ENCODE peak calls at places on chromosome X, in eight cellular contexts. L is stimulated activated CD4-positive, alpha-beta T cell treated with anti-CD3 and anti-CD28 coated beads, TNF-alpha, amount 100 ng/mL, for 48 hours; I is iPS-NIHi11; K is iris pigment epithelial cell; E is nephron progenitor cell; P is mucosa of descending colon; F is renal cortical epithelial cell; Q is HEK293T. X is an unnamed sample.

GRCh38 chrX:20974326-20974725 is 399.9 kb upstream of the CNKSR2 start:
- DNase-seq in L (no peak), I (no peak), K (peak), E (no peak), P (no peak), F (peak), Q (no peak), X (no peak)

GRCh38 chrX:1468250-1468772 is 15.6 kb upstream of the ASMTL start:
- DNase-seq in L (peak), I (no peak), K (peak), E (no peak), P (no peak), F (peak), Q (no peak), X (peak)

GRCh38 chrX:10190367-10190766 is 33.6 kb downstream of the CLCN4 start:
- DNase-seq in L (no peak), I (no peak), K (peak), E (peak), P (no peak), F (peak), Q (peak), X (peak)

GRCh38 chrX:3550160-3550765 is 163.2 kb downstream of the PRKX start:
- DNase-seq in L (no peak), I (peak), K (peak), E (no peak), P (no peak), F (no peak), Q (peak), X (peak)

GRCh38 chrX:153564047-153564606 is 34.8 kb downstream of the CCNQ start:
- DNase-seq in L (no peak), I (no peak), K (no peak), E (no peak), P (no peak), F (no peak), Q (no peak), X (no peak)

GRCh38 chrX:16711219-16712115 is 1.0 kb downstream of the CTPS2 start:
- DNase-seq in L (no peak), I (peak), K (no peak), E (no peak), P (peak), F (no peak), Q (no peak), X (no peak)

GRCh38 chrX:116114999-116115398 is 55.5 kb upstream of the AGTR2 start:
- DNase-seq in L (no peak), I (no peak), K (no peak), E (no peak), P (no peak), F (no peak), Q (no peak), X (no peak)

GRCh38 chrX:25544641-25545040 is 528.9 kb upstream of the ARX start:
- DNase-seq in L (no peak), I (no peak), K (peak), E (no peak), P (no peak), F (no peak), Q (no peak), X (no peak)

GRCh38 chrX:9992724-9993123 is 25.6 kb downstream of the CLDN34 start:
- DNase-seq in L (no peak), I (no peak), K (no peak), E (no peak), P (no peak), F (no peak), Q (no peak), X (no peak)

GRCh38 chrX:13029341-13029740 is 15.1 kb downstream of the FAM9C start:
- DNase-seq in L (no peak), I (peak), K (peak), E (no peak), P (peak), F (peak), Q (no peak), X (peak)

GRCh38 chrX:31658360-31658759 is 586.5 kb upstream of the FTHL17 start:
- DNase-seq in L (no peak), I (no peak), K (peak), E (no peak), P (no peak), F (peak), Q (peak), X (peak)

GRCh38 chrX:68045008-68045577 is 388.2 kb downstream of the OPHN1 start:
- DNase-seq in L (no peak), I (no peak), K (peak), E (no peak), P (no peak), F (no peak), Q (no peak), X (peak)

GRCh38 chrX:55039471-55039870 is 8.7 kb upstream of the ALAS2 start:
- DNase-seq in L (no peak), I (no peak), K (no peak), E (no peak), P (no peak), F (no peak), Q (no peak), X (peak)

GRCh38 chrX:142156567-142156966 is 48.5 kb downstream of the MAGEC2 start:
- DNase-seq in L (no peak), I (peak), K (no peak), E (peak), P (no peak), F (no peak), Q (no peak), X (no peak)

GRCh38 chrX:129731228-129731627 is 7.6 kb upstream of the XPNPEP2 start:
- DNase-seq in L (no peak), I (no peak), K (no peak), E (no peak), P (no peak), F (no peak), Q (no peak), X (no peak)

GRCh38 chrX:72301781-72302180 is 3.9 kb downstream of the CITED1 start:
- DNase-seq in L (no peak), I (no peak), K (no peak), E (no peak), P (no peak), F (no peak), Q (no peak), X (no peak)

GRCh38 chrX:72566448-72566847 is 6.2 kb downstream of the HDAC8 start:
- DNase-seq in L (no peak), I (no peak), K (no peak), E (no peak), P (no peak), F (no peak), Q (no peak), X (no peak)

GRCh38 chrX:15749642-15750610 is 11.9 kb downstream of the CA5B start:
- DNase-seq in L (no peak), I (no peak), K (peak), E (no peak), P (no peak), F (no peak), Q (no peak), X (peak)

GRCh38 chrX:13220916-13221315 is 98.9 kb downstream of the ATXN3L start:
- DNase-seq in L (no peak), I (no peak), K (peak), E (no peak), P (no peak), F (peak), Q (no peak), X (peak)

GRCh38 chrX:55450259-55450658 is 1.7 kb upstream of the MAGEH1 start:
- DNase-seq in L (no peak), I (no peak), K (peak), E (peak), P (no peak), F (peak), Q (no peak), X (no peak)

GRCh38 chrX:82813671-82814078 is 694.4 kb upstream of the POU3F4 start:
- DNase-seq in L (no peak), I (no peak), K (peak), E (no peak), P (no peak), F (peak), Q (no peak), X (peak)

GRCh38 chrX:105564536-105564935 is 257.8 kb upstream of the NRK start:
- DNase-seq in L (no peak), I (no peak), K (peak), E (no peak), P (no peak), F (peak), Q (no peak), X (peak)

GRCh38 chrX:150200820-150201287 is 162.3 kb upstream of the MAMLD1 start:
- DNase-seq in L (peak), I (no peak), K (peak), E (no peak), P (no peak), F (peak), Q (peak), X (peak)

GRCh38 chrX:134599173-134599914 is 58.9 kb downstream of the PLAC1 start:
- DNase-seq in L (peak), I (no peak), K (peak), E (no peak), P (no peak), F (no peak), Q (no peak), X (no peak)

GRCh38 chrX:84168095-84168494 is 19.9 kb downstream of the RPS6KA6 start:
- DNase-seq in L (no peak), I (no peak), K (peak), E (no peak), P (no peak), F (peak), Q (no peak), X (peak)

GRCh38 chrX:117936162-117936561 is 180.4 kb downstream of the KLHL13 start:
- DNase-seq in L (no peak), I (no peak), K (no peak), E (no peak), P (no peak), F (peak), Q (no peak), X (no peak)

GRCh38 chrX:18871970-18872369 is 111.9 kb downstream of the PHKA2 start:
- DNase-seq in L (no peak), I (no peak), K (no peak), E (no peak), P (no peak), F (no peak), Q (no peak), X (no peak)

GRCh38 chrX:111095974-111096870 is at the start of gene PAK3:
- DNase-seq in L (no peak), I (peak), K (peak), E (peak), P (peak), F (peak), Q (peak), X (no peak)

GRCh38 chrX:120136128-120136527 is 20.4 kb upstream of the RHOXF1 start:
- DNase-seq in L (no peak), I (no peak), K (no peak), E (no peak), P (no peak), F (no peak), Q (no peak), X (no peak)

GRCh38 chrX:30712214-30712613 is 59.0 kb downstream of the GK start:
- DNase-seq in L (no peak), I (no peak), K (no peak), E (no peak), P (no peak), F (no peak), Q (no peak), X (no peak)

GRCh38 chrX:10900585-10901289 is 210.4 kb upstream of the HCCS start:
- DNase-seq in L (no peak), I (no peak), K (peak), E (no peak), P (no peak), F (peak), Q (no peak), X (no peak)

GRCh38 chrX:115579786-115580294 is 18.9 kb downstream of the PLS3 start:
- DNase-seq in L (no peak), I (no peak), K (no peak), E (no peak), P (no peak), F (no peak), Q (no peak), X (no peak)

GRCh38 chrX:38312436-38312835 is 14.9 kb downstream of the RPGR start:
- DNase-seq in L (no peak), I (no peak), K (peak), E (no peak), P (no peak), F (peak), Q (no peak), X (peak)

GRCh38 chrX:69097451-69098236 is 67.6 kb downstream of the PJA1 start:
- DNase-seq in L (no peak), I (no peak), K (no peak), E (no peak), P (no peak), F (no peak), Q (no peak), X (no peak)

X was measured in HFFc6.